ENCODE peak calls at places on chromosome 20, in seven cellular contexts. G is stomach, C is GM12878, D is HepG2, F is HCT116, Y is HL-60, K is GM12891. A is an unnamed sample.
A peak's percentile ranks its signal among the peaks of the same experiment; 100 is the strongest.

GRCh38 chr20:33719989-33720709 is at the start of gene PXMP4:
- DNase-seq in G (peak; percentile 91), C (peak; percentile 99), D (no peak), F (peak; percentile 98), Y (peak; percentile 97), K (peak; percentile 95), A (peak; percentile 97)

GRCh38 chr20:8790442-8791074 is 278.3 kb upstream of the PLCB4 start:
- DNase-seq in G (peak; percentile 36), C (no peak), D (peak; percentile 61), F (peak; percentile 24), Y (peak; percentile 6), K (no peak), A (peak; percentile 75)

GRCh38 chr20:18639501-18639979 is 51.7 kb downstream of the DTD1 start:
- DNase-seq in G (no peak), C (no peak), D (no peak), F (no peak), Y (no peak), K (no peak), A (no peak)

GRCh38 chr20:50130995-50131394 is 18.0 kb upstream of the UBE2V1 start:
- DNase-seq in G (no peak), C (no peak), D (no peak), F (no peak), Y (no peak), K (no peak), A (no peak)

GRCh38 chr20:13022401-13023170 is 13.8 kb downstream of the SPTLC3 start:
- DNase-seq in G (no peak), C (no peak), D (no peak), F (no peak), Y (no peak), K (no peak), A (peak; percentile 18)

GRCh38 chr20:2335096-2335495 is 39.3 kb downstream of the TGM3 start:
- DNase-seq in G (no peak), C (no peak), D (no peak), F (no peak), Y (no peak), K (no peak), A (no peak)

GRCh38 chr20:20668639-20669038 is 43.8 kb downstream of the RALGAPA2 start:
- DNase-seq in G (no peak), C (peak; percentile 71), D (no peak), F (no peak), Y (peak; percentile 46), K (peak; percentile 35), A (no peak)

GRCh38 chr20:19973920-19974620 is 43.1 kb upstream of the NAA20 start:
- DNase-seq in G (peak; percentile 42), C (no peak), D (no peak), F (no peak), Y (peak; percentile 83), K (no peak), A (peak; percentile 58)

GRCh38 chr20:21607971-21608735 is 94.3 kb upstream of the NKX2-2 start:
- DNase-seq in G (no peak), C (no peak), D (no peak), F (no peak), Y (no peak), K (no peak), A (no peak)

GRCh38 chr20:11952621-11953020 is 34.9 kb downstream of the BTBD3 start:
- DNase-seq in G (no peak), C (no peak), D (no peak), F (no peak), Y (no peak), K (no peak), A (no peak)

GRCh38 chr20:54456972-54457371 is 18.4 kb upstream of the DOK5 start:
- DNase-seq in G (no peak), C (no peak), D (no peak), F (no peak), Y (no peak), K (no peak), A (no peak)

GRCh38 chr20:20410678-20411077 is 42.8 kb downstream of the INSM1 start:
- DNase-seq in G (peak; percentile 78), C (no peak), D (no peak), F (no peak), Y (no peak), K (no peak), A (peak; percentile 71)

GRCh38 chr20:61786230-61786629 is 279.5 kb downstream of the TAF4 start:
- DNase-seq in G (no peak), C (no peak), D (no peak), F (no peak), Y (no peak), K (no peak), A (no peak)

GRCh38 chr20:63778034-63778752 is 38.6 kb downstream of the SLC2A4RG start:
- DNase-seq in G (no peak), C (no peak), D (no peak), F (peak; percentile 18), Y (no peak), K (no peak), A (no peak)

GRCh38 chr20:37311710-37312355 is 22.4 kb downstream of the MANBAL start:
- DNase-seq in G (no peak), C (no peak), D (no peak), F (no peak), Y (no peak), K (no peak), A (no peak)

GRCh38 chr20:1509237-1509636 is 18.0 kb upstream of the SIRPB2 start:
- DNase-seq in G (no peak), C (no peak), D (peak; percentile 25), F (peak; percentile 16), Y (peak; percentile 74), K (no peak), A (peak; percentile 36)

GRCh38 chr20:62159835-62160234 is 16.3 kb downstream of the SS18L1 start:
- DNase-seq in G (no peak), C (peak; percentile 50), D (no peak), F (peak; percentile 86), Y (no peak), K (no peak), A (no peak)

GRCh38 chr20:36572701-36573102 is 695 bp upstream of the TGIF2 start:
- DNase-seq in G (peak; percentile 36), C (no peak), D (peak; percentile 65), F (no peak), Y (no peak), K (no peak), A (no peak)

GRCh38 chr20:36017034-36017951 is 48.9 kb downstream of the CNBD2 start:
- DNase-seq in G (peak; percentile 50), C (no peak), D (no peak), F (no peak), Y (no peak), K (no peak), A (peak; percentile 94)

GRCh38 chr20:62922451-62922921 is 3.8 kb downstream of the DIDO1 start:
- DNase-seq in G (no peak), C (no peak), D (no peak), F (no peak), Y (no peak), K (no peak), A (no peak)

GRCh38 chr20:32205502-32206382 is 1.8 kb downstream of the PLAGL2 start:
- DNase-seq in G (no peak), C (no peak), D (no peak), F (no peak), Y (peak; percentile 50), K (no peak), A (no peak)

GRCh38 chr20:9311132-9311531 is 203.3 kb upstream of the LAMP5 start:
- DNase-seq in G (no peak), C (no peak), D (no peak), F (no peak), Y (no peak), K (no peak), A (no peak)

GRCh38 chr20:37486186-37486999 is 34.7 kb upstream of the NNAT start:
- DNase-seq in G (no peak), C (no peak), D (no peak), F (no peak), Y (no peak), K (no peak), A (no peak)

GRCh38 chr20:31549513-31549880 is 35.3 kb downstream of the HM13 start:
- DNase-seq in G (no peak), C (no peak), D (no peak), F (no peak), Y (no peak), K (no peak), A (no peak)

GRCh38 chr20:60984666-60985065 is 267.4 kb upstream of the CDH4 start:
- DNase-seq in G (no peak), C (no peak), D (no peak), F (no peak), Y (no peak), K (no peak), A (no peak)

DNA sequence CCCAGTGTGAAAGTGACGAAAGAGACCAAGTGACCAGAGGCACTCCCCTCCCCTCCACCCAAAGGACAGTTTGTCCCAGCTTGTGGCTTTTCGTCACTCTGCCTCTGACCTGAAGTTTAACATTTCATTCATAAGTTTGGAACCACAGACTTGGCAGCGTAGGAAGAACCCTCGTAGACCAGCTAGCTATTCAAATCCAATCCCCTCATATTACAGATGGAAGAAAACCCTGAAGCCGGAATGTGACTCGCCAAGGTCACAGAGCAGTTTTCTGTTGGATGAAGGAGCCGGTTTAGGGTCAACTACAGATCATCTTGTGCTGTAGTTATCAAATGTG is 3.9 kb upstream of the SYS1 start:
- DNase-seq in G (peak; percentile 44), C (no peak), D (no peak), F (no peak), Y (no peak), K (no peak), A (peak; percentile 59)
- TF ChIP-seq POLR2AphosphoS5 in G (peak; percentile 51), C (no peak), D (no peak), F (no peak), Y (no peak), K (no peak), A (no peak)

GRCh38 chr20:16747291-16747811 is 807 bp upstream of the OTOR start:
- DNase-seq in G (peak; percentile 31), C (no peak), D (no peak), F (no peak), Y (no peak), K (no peak), A (no peak)
- TF ChIP-seq POLR2AphosphoS5 in G (no peak), C (no peak), D (no peak), F (no peak), Y (no peak), K (no peak), A (no peak)

GRCh38 chr20:454951-455350 is 7.4 kb downstream of the TBC1D20 start:
- DNase-seq in G (no peak), C (no peak), D (no peak), F (no peak), Y (no peak), K (no peak), A (no peak)
- TF ChIP-seq POLR2AphosphoS5 in G (no peak), C (no peak), D (no peak), F (no peak), Y (no peak), K (no peak), A (no peak)

GRCh38 chr20:59013959-59014608 is 5.1 kb upstream of the TUBB1 start:
- DNase-seq in G (no peak), C (no peak), D (no peak), F (no peak), Y (no peak), K (no peak), A (no peak)

GRCh38 chr20:59008715-59009336 is 1.8 kb upstream of the CTSZ start:
- DNase-seq in G (peak; percentile 16), C (no peak), D (no peak), F (no peak), Y (no peak), K (no peak), A (no peak)

GRCh38 chr20:59010321-59010994 is 3.4 kb upstream of the CTSZ start:
- DNase-seq in G (peak; percentile 28), C (no peak), D (no peak), F (no peak), Y (no peak), K (no peak), A (peak; percentile 75)

GRCh38 chr20:59013031-59013951 is 5.9 kb upstream of the TUBB1 start:
- DNase-seq in G (peak; percentile 11), C (no peak), D (no peak), F (no peak), Y (no peak), K (no peak), A (no peak)

GRCh38 chr20:59010995-59011873 is 4.2 kb upstream of the CTSZ start:
- DNase-seq in G (peak; percentile 25), C (no peak), D (peak; percentile 78), F (no peak), Y (no peak), K (no peak), A (peak; percentile 98)
- TF ChIP-seq POLR2AphosphoS5 in G (no peak), C (no peak), D (no peak), F (no peak), Y (no peak), K (no peak), A (no peak)

A was measured in endothelial cell of umbilical vein.